ENCODE peak calls at places on chromosome 17, in six cellular contexts. H, M, R, Z, S and P are unnamed samples.

GRCh38 chr17:78130080-78130438 is 512 bp upstream of the TMC8 start:
- DNase-seq in H (no peak), M (no peak), R (no peak), Z (no peak), S (no peak), P (no peak)

GRCh38 chr17:45298546-45299285 is 18.1 kb downstream of the MAP3K14 start:
- DNase-seq in H (no peak), M (no peak), R (no peak), Z (peak; percentile 37), S (no peak), P (no peak)

GRCh38 chr17:73156887-73157870 is 7.6 kb upstream of the SSTR2 start:
- DNase-seq in H (no peak), M (no peak), R (no peak), Z (peak; percentile 32), S (no peak), P (no peak)

GRCh38 chr17:5516060-5516792 is 29.9 kb downstream of the MIS12 start:
- DNase-seq in H (peak; percentile 9), M (no peak), R (no peak), Z (no peak), S (peak; percentile 97), P (peak; percentile 71)

GRCh38 chr17:50657627-50658026 is 22.9 kb downstream of the ABCC3 start:
- DNase-seq in H (no peak), M (no peak), R (no peak), Z (no peak), S (no peak), P (no peak)

GRCh38 chr17:82608816-82609215 is 39.4 kb downstream of the WDR45B start:
- DNase-seq in H (no peak), M (no peak), R (no peak), Z (no peak), S (no peak), P (no peak)

GRCh38 chr17:82729479-82730260 is 5.7 kb upstream of the FN3K start:
- DNase-seq in H (no peak), M (no peak), R (no peak), Z (no peak), S (no peak), P (no peak)

GRCh38 chr17:42818379-42818778 is 5.7 kb downstream of the BECN1 start:
- DNase-seq in H (no peak), M (no peak), R (no peak), Z (no peak), S (no peak), P (no peak)

GRCh38 chr17:51427259-51428255 is 167.2 kb downstream of the UTP18 start:
- DNase-seq in H (no peak), M (no peak), R (no peak), Z (no peak), S (no peak), P (no peak)

GRCh38 chr17:77318491-77319210 is 177.9 kb downstream of the SEC14L1 start:
- DNase-seq in H (peak; percentile 71), M (no peak), R (no peak), Z (no peak), S (no peak), P (peak; percentile 34)

GRCh38 chr17:72890711-72891110 is 201.8 kb downstream of the SLC39A11 start:
- DNase-seq in H (no peak), M (no peak), R (no peak), Z (no peak), S (no peak), P (no peak)

GRCh38 chr17:65553646-65554567 is 7.5 kb downstream of the AXIN2 start:
- DNase-seq in H (no peak), M (no peak), R (no peak), Z (no peak), S (no peak), P (no peak)

GRCh38 chr17:71677444-71677843 is 443.4 kb upstream of the SOX9 start:
- DNase-seq in H (no peak), M (no peak), R (no peak), Z (no peak), S (no peak), P (no peak)

GRCh38 chr17:73628642-73629552 is 15.3 kb downstream of the SDK2 start:
- DNase-seq in H (peak; percentile 47), M (no peak), R (no peak), Z (no peak), S (no peak), P (no peak)

GRCh38 chr17:81648013-81648706 is 8.2 kb downstream of the PDE6G start:
- DNase-seq in H (no peak), M (no peak), R (no peak), Z (no peak), S (no peak), P (no peak)

GRCh38 chr17:72931163-72931562 is 161.3 kb downstream of the SLC39A11 start:
- DNase-seq in H (no peak), M (no peak), R (no peak), Z (no peak), S (no peak), P (no peak)

GRCh38 chr17:79612468-79613194 is 1.8 kb upstream of the RBFOX3 start:
- DNase-seq in H (peak; percentile 73), M (peak; percentile 71), R (no peak), Z (peak; percentile 75), S (no peak), P (peak; percentile 64)

DNA sequence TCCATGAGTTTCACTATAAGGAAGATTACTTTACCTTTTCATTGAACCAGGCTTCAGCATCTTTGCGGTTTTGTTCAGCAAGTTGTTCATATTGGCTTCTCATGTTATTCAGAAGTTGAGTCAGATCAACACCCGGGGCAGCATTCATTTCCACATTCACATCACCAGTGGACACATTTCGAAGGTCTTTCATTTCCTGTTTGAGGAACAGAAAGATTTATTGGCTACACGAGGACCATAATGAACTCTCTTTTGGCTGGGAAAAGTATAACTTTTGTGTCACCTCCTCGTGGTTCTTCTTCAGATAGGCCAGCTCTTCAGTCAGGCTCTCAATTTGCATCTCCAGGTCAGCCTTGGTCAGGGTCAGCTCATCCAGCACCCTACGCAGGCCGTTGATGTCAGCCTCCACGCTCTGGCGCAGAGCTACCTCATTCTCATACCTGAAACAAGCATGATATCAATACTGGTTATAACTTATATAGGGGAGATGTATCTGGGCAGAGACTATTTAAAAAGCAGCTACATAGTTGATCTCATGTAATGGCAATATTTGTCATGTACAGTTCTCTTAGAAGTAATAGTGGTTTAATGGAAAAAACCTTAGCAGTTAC is 2.1 kb downstream of the KRT10 start:
- DNase-seq in H (no peak), M (no peak), R (no peak), Z (no peak), S (no peak), P (no peak)
- TF ChIP-seq CTCF in H (no peak), M (no peak), R (no peak), Z (no peak), S (no peak), P (no peak)

DNA sequence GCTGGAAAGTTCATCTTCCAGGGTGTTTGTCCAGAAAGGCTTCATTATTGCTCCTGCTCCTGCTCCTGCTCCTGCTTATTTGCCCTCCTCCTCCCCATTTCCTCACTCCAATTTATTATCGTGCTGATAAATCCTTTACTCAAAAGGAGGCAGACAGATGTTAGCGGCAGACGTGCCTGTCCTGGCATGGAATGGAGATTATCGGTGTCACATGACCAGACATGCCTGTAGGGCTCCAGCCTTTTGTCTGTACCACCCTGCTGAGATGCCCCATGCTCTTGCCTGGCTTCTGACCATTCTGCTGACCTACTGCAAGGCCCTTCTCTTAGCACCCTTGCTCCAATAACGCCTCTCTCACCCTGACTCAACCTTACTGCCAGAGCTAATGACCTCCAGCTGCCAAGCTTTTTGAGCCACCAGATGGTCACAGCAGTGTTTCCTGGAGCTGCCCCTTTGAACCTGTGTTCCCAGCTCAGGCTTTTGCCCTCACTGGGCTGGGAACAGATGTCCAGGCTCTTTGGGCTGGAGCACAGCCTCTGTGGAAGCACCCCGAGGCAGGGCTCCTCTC is 12.8 kb downstream of the DNAH9 start:
- DNase-seq in H (no peak), M (no peak), R (no peak), Z (no peak), S (no peak), P (no peak)
- TF ChIP-seq CTCF in H (no peak), M (no peak), R (no peak), Z (no peak), S (no peak), P (no peak)

GRCh38 chr17:8944083-8944482 is 21.4 kb downstream of the PIK3R5 start:
- DNase-seq in H (no peak), M (no peak), R (no peak), Z (no peak), S (no peak), P (no peak)

GRCh38 chr17:8941980-8942617 is 23.4 kb downstream of the PIK3R5 start:
- DNase-seq in H (no peak), M (no peak), R (no peak), Z (no peak), S (no peak), P (no peak)

GRCh38 chr17:8940866-8941471 is 24.5 kb downstream of the PIK3R5 start:
- DNase-seq in H (no peak), M (no peak), R (no peak), Z (no peak), S (no peak), P (no peak)

GRCh38 chr17:8939496-8940334 is 25.8 kb downstream of the PIK3R5 start:
- DNase-seq in H (no peak), M (no peak), R (no peak), Z (no peak), S (no peak), P (no peak)

GRCh38 chr17:8941520-8941919 is 24.0 kb downstream of the PIK3R5 start:
- DNase-seq in H (peak; percentile 75), M (no peak), R (no peak), Z (no peak), S (no peak), P (no peak)
- TF ChIP-seq CTCF in H (no peak), M (no peak), R (no peak), Z (no peak), S (no peak), P (no peak)

GRCh38 chr17:18094409-18094807 is 6.7 kb downstream of the DRG2 start:
- DNase-seq in H (no peak), M (no peak), R (no peak), Z (no peak), S (no peak), P (no peak)

GRCh38 chr17:18087610-18088491 is at the start of gene DRG2:
- DNase-seq in H (peak; percentile 94), M (peak; percentile 96), R (peak; percentile 85), Z (peak; percentile 83), S (peak; percentile 40), P (peak; percentile 89)

GRCh38 chr17:18089613-18090012 is 1.9 kb downstream of the DRG2 start:
- DNase-seq in H (no peak), M (no peak), R (no peak), Z (no peak), S (no peak), P (no peak)

GRCh38 chr17:18099516-18099915 is 9.0 kb upstream of the MYO15A start:
- DNase-seq in H (no peak), M (no peak), R (no peak), Z (no peak), S (no peak), P (no peak)

DNA sequence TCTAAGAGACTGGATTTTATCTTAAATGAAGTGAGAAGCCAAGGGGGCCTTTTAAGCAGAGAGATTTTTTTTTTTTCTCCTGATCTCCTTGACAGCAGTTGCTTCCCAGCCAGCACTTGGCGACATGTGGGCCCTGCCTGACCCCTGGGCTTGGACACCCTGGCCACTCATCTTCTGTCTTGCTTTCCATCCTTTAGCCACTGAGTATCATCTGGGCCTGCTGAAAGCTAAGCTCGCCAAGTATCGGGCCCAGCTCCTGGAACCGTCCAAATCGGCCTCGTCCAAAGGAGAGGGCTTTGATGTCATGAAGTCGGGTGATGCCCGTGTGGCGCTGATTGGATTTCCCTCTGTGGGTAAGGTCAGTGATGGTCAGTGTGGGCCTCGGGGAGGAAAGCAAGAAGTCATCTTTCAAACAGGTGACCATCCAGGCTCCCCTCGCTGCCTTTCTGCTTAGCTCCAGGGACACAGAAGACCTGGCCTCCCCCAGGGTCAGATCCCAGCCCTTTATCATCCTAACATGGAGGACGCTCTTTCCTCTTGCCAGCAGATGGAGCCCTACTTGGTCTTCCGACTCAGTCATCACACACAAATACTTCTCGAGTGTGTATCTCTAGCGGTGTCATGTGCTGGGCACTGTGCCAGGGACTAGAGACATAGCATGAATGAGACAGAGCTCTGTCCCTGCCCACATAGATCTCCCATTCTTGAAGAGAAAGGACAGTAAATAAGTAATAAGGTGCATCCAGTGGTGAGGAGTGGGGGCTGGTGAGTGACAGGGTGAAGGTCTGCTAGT is 6.1 kb downstream of the DRG2 start:
- DNase-seq in H (no peak), M (no peak), R (no peak), Z (peak; percentile 59), S (no peak), P (peak; percentile 62)
- TF ChIP-seq CTCF in H (peak; percentile 29), M (peak; percentile 51), R (no peak), Z (peak; percentile 50), S (peak; percentile 36), P (peak; percentile 24)